ENCODE peak calls at places on chromosomes 13 and 19, in four cellular contexts. P is H9, S is IMR-90, M is H1. Q is an unnamed sample.
A peak's percentile ranks its signal among the peaks of the same experiment; 100 is the strongest.

GRCh38 chr19:34335914-34336313 is 29.1 kb upstream of the GPI start:
- DNase-seq in P (no peak), S (no peak), M (no peak), Q (no peak)

GRCh38 chr13:40933508-40933907 is 85.6 kb downstream of the ELF1 start:
- DNase-seq in P (no peak), S (no peak), M (no peak), Q (no peak)

GRCh38 chr13:36981156-36981743 is 17.9 kb downstream of the ALG5 start:
- DNase-seq in P (no peak), S (peak; percentile 79), M (no peak), Q (peak; percentile 44)

GRCh38 chr19:15508035-15508710 is at the start of gene CYP4F22:
- DNase-seq in P (no peak), S (no peak), M (no peak), Q (no peak)

GRCh38 chr19:29873024-29873800 is 61.4 kb downstream of the CCNE1 start:
- DNase-seq in P (peak; percentile 75), S (no peak), M (peak; percentile 94), Q (peak; percentile 57)

GRCh38 chr19:53365899-53366493 is 491 bp downstream of the ZNF525 start:
- DNase-seq in P (no peak), S (no peak), M (no peak), Q (no peak)

GRCh38 chr13:77698211-77699058 is 948 bp downstream of the SLAIN1 start:
- DNase-seq in P (peak; percentile 57), S (no peak), M (peak; percentile 67), Q (peak; percentile 53)

GRCh38 chr13:36395280-36395679 is 37.0 kb upstream of the CCNA1 start:
- DNase-seq in P (no peak), S (peak; percentile 66), M (no peak), Q (peak; percentile 37)

GRCh38 chr13:35260316-35260715 is 216.2 kb downstream of the MAB21L1 start:
- DNase-seq in P (no peak), S (no peak), M (no peak), Q (no peak)

GRCh38 chr19:5090780-5091575 is 122.1 kb downstream of the KDM4B start:
- DNase-seq in P (no peak), S (peak; percentile 15), M (no peak), Q (peak; percentile 50)

GRCh38 chr19:10339380-10339960 is at the start of gene ICAM3:
- DNase-seq in P (peak; percentile 64), S (no peak), M (peak; percentile 64), Q (no peak)

GRCh38 chr13:107680115-107680514 is 535.2 kb downstream of the LIG4 start:
- DNase-seq in P (no peak), S (peak; percentile 28), M (no peak), Q (peak; percentile 43)

GRCh38 chr13:27920677-27921420 is 1.0 kb downstream of the PDX1 start:
- DNase-seq in P (peak; percentile 49), S (peak; percentile 6), M (peak; percentile 66), Q (peak; percentile 53)

GRCh38 chr19:39365531-39365930 is 23.3 kb downstream of the SAMD4B start:
- DNase-seq in P (no peak), S (no peak), M (no peak), Q (no peak)

GRCh38 chr13:40993987-40994386 is 25.1 kb downstream of the ELF1 start:
- DNase-seq in P (peak; percentile 32), S (no peak), M (no peak), Q (peak; percentile 91)

GRCh38 chr13:30193279-30194234 is 113.8 kb downstream of the KATNAL1 start:
- DNase-seq in P (no peak), S (no peak), M (no peak), Q (no peak)

GRCh38 chr13:36531746-36532486 is 99.6 kb downstream of the CCNA1 start:
- DNase-seq in P (no peak), S (no peak), M (no peak), Q (no peak)

GRCh38 chr13:111539252-111539651 is 218.8 kb downstream of the TEX29 start:
- DNase-seq in P (no peak), S (no peak), M (no peak), Q (no peak)

GRCh38 chr13:85019121-85019520 is 780.1 kb downstream of the SLITRK6 start:
- DNase-seq in P (no peak), S (no peak), M (no peak), Q (no peak)

GRCh38 chr19:40928859-40929258 is 46.8 kb upstream of the CYP2A7 start:
- DNase-seq in P (no peak), S (no peak), M (no peak), Q (peak; percentile 75)

GRCh38 chr13:96782186-96782585 is 212.1 kb downstream of the OXGR1 start:
- DNase-seq in P (no peak), S (no peak), M (no peak), Q (no peak)

GRCh38 chr13:33676700-33677048 is 141.3 kb upstream of the RFC3 start:
- DNase-seq in P (no peak), S (peak; percentile 21), M (no peak), Q (peak; percentile 37)

GRCh38 chr13:21434588-21434987 is 24.5 kb downstream of the ZDHHC20 start:
- DNase-seq in P (no peak), S (no peak), M (no peak), Q (no peak)

GRCh38 chr13:50617134-50617721 is 226.3 kb downstream of the DLEU7 start:
- DNase-seq in P (no peak), S (peak; percentile 41), M (no peak), Q (no peak)

GRCh38 chr13:110298566-110299321 is 8.2 kb downstream of the COL4A1 start:
- DNase-seq in P (peak; percentile 60), S (no peak), M (peak; percentile 57), Q (peak; percentile 72)

GRCh38 chr13:98438246-98439135 is 138.4 kb downstream of the STK24 start:
- DNase-seq in P (no peak), S (no peak), M (no peak), Q (no peak)

GRCh38 chr13:94967183-94968039 is 255.1 kb upstream of the SOX21 start:
- DNase-seq in P (peak; percentile 62), S (no peak), M (peak; percentile 81), Q (peak; percentile 29)

GRCh38 chr19:45404557-45405434 is at the start of gene PPP1R13L:
- DNase-seq in P (peak; percentile 98), S (peak; percentile 56), M (peak; percentile 93), Q (peak; percentile 98)

GRCh38 chr13:93727301-93728141 is 500.9 kb downstream of the GPC6 start:
- DNase-seq in P (no peak), S (peak; percentile 82), M (no peak), Q (peak; percentile 16)

GRCh38 chr19:42360787-42361544 is 29.1 kb downstream of the CNFN start:
- DNase-seq in P (peak; percentile 85), S (no peak), M (peak; percentile 76), Q (peak; percentile 70)

GRCh38 chr13:97810152-97810551 is 143.3 kb upstream of the IPO5 start:
- DNase-seq in P (no peak), S (peak; percentile 14), M (no peak), Q (no peak)

GRCh38 chr19:36054733-36055686 is at the start of gene WDR62:
- DNase-seq in P (peak; percentile 92), S (no peak), M (peak; percentile 96), Q (peak; percentile 94)

GRCh38 chr19:15850385-15850784 is 34.9 kb upstream of the OR10H1 start:
- DNase-seq in P (no peak), S (no peak), M (no peak), Q (no peak)

GRCh38 chr19:3152431-3152780 is 16.6 kb downstream of the GNA15 start:
- DNase-seq in P (no peak), S (no peak), M (no peak), Q (no peak)
- H3K56ac ChIP-seq in P (no peak overlapping the region), S (no peak overlapping the region), M (no peak overlapping the region), Q (no peak overlapping the region)

GRCh38 chr13:73061478-73062275 is 2.9 kb downstream of the KLF5 start:
- DNase-seq in P (no peak), S (no peak), M (no peak), Q (peak; percentile 14)

GRCh38 chr13:73062368-73062767 is 3.6 kb downstream of the KLF5 start:
- DNase-seq in P (no peak), S (no peak), M (no peak), Q (no peak)

GRCh38 chr13:73058741-73059459 is at the start of gene KLF5:
- DNase-seq in P (peak; percentile 97), S (peak; percentile 89), M (peak; percentile 98), Q (peak; percentile 98)

GRCh38 chr13:73059460-73060250 is 850 bp downstream of the KLF5 start:
- DNase-seq in P (peak; percentile 72), S (peak; percentile 10), M (no peak), Q (peak; percentile 81)

GRCh38 chr13:73060251-73061160 is 1.7 kb downstream of the KLF5 start:
- DNase-seq in P (no peak), S (peak; percentile 82), M (no peak), Q (peak; percentile 74)
- H3K4me1 ChIP-seq in P (no peaks in the 10 kb centered on the region), S (peaks cover 5% of the 10 kb centered on the region), M (no peaks in the 10 kb centered on the region), Q (no peaks in the 10 kb centered on the region)

GRCh38 chr19:14405380-14405757 is 13.8 kb downstream of the DDX39A start:
- DNase-seq in P (peak; percentile 67), S (no peak), M (no peak), Q (peak; percentile 68)

GRCh38 chr19:14400913-14401312 is 18.2 kb downstream of the DDX39A start:
- DNase-seq in P (no peak), S (no peak), M (no peak), Q (no peak)

GRCh38 chr19:14398563-14398962 is 17.3 kb downstream of the ADGRE5 start:
- DNase-seq in P (no peak), S (no peak), M (no peak), Q (no peak)

GRCh38 chr19:14404322-14404721 is 14.8 kb downstream of the DDX39A start:
- DNase-seq in P (no peak), S (no peak), M (no peak), Q (no peak)

GRCh38 chr19:14401468-14401867 is 17.7 kb downstream of the DDX39A start:
- DNase-seq in P (no peak), S (no peak), M (no peak), Q (no peak)
- H3K56ac ChIP-seq in P (no peak overlapping the region), S (no peak overlapping the region), M (no peak overlapping the region), Q (no peak overlapping the region)

GRCh38 chr19:18493440-18494266 is 28.2 kb downstream of the ELL start:
- DNase-seq in P (no peak), S (no peak), M (no peak), Q (no peak)

GRCh38 chr19:18494267-18494607 is 27.6 kb downstream of the ELL start:
- DNase-seq in P (no peak), S (peak; percentile 69), M (no peak), Q (no peak)

GRCh38 chr19:18496980-18497256 is 25.0 kb downstream of the ELL start:
- DNase-seq in P (no peak), S (no peak), M (no peak), Q (no peak)

GRCh38 chr19:18495204-18495911 is 26.5 kb downstream of the ELL start:
- DNase-seq in P (peak; percentile 43), S (no peak), M (no peak), Q (no peak)

DNA sequence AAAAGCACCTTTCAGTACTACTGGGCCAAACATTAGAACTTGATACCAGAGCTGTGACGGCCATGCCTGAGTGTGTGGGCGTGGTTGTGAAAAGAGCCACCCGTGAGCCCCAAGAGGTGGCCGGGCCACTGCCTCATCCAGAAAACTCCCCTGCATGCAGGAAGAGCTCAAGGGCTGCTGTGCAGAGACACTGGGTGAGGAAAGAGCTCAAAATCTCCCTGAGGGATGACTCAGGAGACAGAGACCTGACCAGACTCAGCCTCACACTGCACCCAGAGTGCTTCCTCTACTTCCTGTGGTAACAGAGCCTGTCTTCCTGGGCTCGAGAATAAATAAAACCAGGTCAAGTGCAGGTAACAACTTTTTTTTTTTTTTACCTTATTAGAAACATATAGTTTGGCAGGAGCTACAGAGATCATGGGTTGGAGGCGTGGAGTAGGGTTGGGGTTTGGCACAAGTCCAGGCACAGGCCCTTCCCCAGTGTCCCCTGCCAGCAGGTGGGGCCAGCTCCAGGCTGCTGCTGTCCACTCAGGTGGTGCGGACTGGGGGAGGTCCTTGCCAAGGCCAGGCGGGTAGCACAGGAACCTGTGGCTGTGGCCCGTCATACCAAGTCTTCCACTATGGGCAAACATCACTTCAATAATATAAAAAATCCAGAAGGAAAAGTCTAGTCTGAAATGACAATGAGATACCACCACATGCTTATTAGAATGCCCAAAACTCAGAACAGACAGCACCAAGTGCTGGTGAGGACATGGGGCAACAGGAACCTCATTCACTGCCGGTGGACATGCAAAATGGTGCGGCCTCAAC is 25.5 kb downstream of the ELL start:
- DNase-seq in P (no peak), S (peak; percentile 80), M (no peak), Q (peak; percentile 33)
- H3K4me1 ChIP-seq in P (peaks cover 2% of the 10 kb centered on the region), S (peaks cover 25% of the 10 kb centered on the region), M (peaks cover 9% of the 10 kb centered on the region), Q (no peaks in the 10 kb centered on the region)

Q was measured in mesendoderm.